ENCODE peak calls at places on chromosomes 2 and 18, in six cellular contexts. Y is brain microvascular endothelial cell, C is tibial artery, U is left ventricle myocardium inferior, J is IMR-90, G is HCT116. A is an unnamed sample.

GRCh38 chr2:98795903-98796676 is 65.2 kb upstream of the MGAT4A start:
- DNase-seq in Y (no peak), G (no peak), C (no peak), J (no peak), U (no peak), A (no peak)

GRCh38 chr18:70366174-70366573 is 77.3 kb downstream of the SOCS6 start:
- DNase-seq in J (no peak), U (no peak), G (no peak), C (no peak), Y (no peak), A (no peak)

GRCh38 chr18:29651121-29651675 is 1391.3 kb downstream of the DSC3 start:
- DNase-seq in U (no peak), G (no peak), J (peak), Y (no peak), C (no peak), A (no peak)

GRCh38 chr2:1460851-1461418 is 47.7 kb downstream of the TPO start:
- DNase-seq in J (no peak), Y (no peak), C (no peak), G (no peak), U (no peak), A (no peak)

GRCh38 chr2:176122633-176123482 is at the start of gene HOXD9:
- DNase-seq in Y (no peak), J (no peak), C (peak), G (no peak), U (no peak), A (no peak)

GRCh38 chr2:132645943-132646804 is 23.8 kb downstream of the LYPD1 start:
- DNase-seq in Y (no peak), J (no peak), C (no peak), U (no peak), G (no peak), A (no peak)

GRCh38 chr2:55302241-55302640 is 33.2 kb upstream of the MTIF2 start:
- DNase-seq in U (no peak), C (no peak), G (no peak), J (no peak), Y (no peak), A (no peak)

GRCh38 chr18:43396266-43396665 is 119.0 kb upstream of the SYT4 start:
- DNase-seq in Y (peak), C (no peak), J (no peak), G (no peak), U (no peak), A (no peak)

GRCh38 chr2:121698318-121698930 is 38.3 kb downstream of the NIFK start:
- DNase-seq in C (no peak), Y (no peak), J (no peak), U (no peak), G (no peak), A (no peak)

GRCh38 chr18:50091495-50092249 is 103.3 kb downstream of the MYO5B start:
- DNase-seq in Y (no peak), J (no peak), G (no peak), U (no peak), C (no peak), A (no peak)

GRCh38 chr2:101474752-101475384 is at the start of gene RFX8:
- DNase-seq in G (no peak), J (peak), C (no peak), Y (peak), U (no peak), A (peak)

GRCh38 chr2:118973542-118973951 is 31.6 kb downstream of the MARCO start:
- DNase-seq in G (no peak), Y (no peak), U (peak), J (no peak), C (no peak), A (no peak)

GRCh38 chr2:224646242-224646846 is 61.2 kb upstream of the CUL3 start:
- DNase-seq in G (peak), U (no peak), C (no peak), J (peak), Y (peak), A (no peak)

GRCh38 chr18:23146861-23147469 is 11.7 kb downstream of the CABLES1 start:
- DNase-seq in G (no peak), C (no peak), Y (no peak), J (no peak), U (no peak), A (no peak)

GRCh38 chr2:203327582-203327917 is 644 bp upstream of the ABI2 start:
- DNase-seq in J (no peak), Y (peak), U (no peak), G (no peak), C (no peak), A (no peak)

GRCh38 chr2:172047486-172048194 is 37.7 kb upstream of the DLX1 start:
- DNase-seq in U (no peak), C (no peak), Y (no peak), J (no peak), G (no peak), A (no peak)

GRCh38 chr2:205759732-205760516 is 77.6 kb downstream of the NRP2 start:
- DNase-seq in C (no peak), G (no peak), J (no peak), U (no peak), Y (no peak), A (no peak)

GRCh38 chr18:48680339-48680738 is 141.5 kb downstream of the CTIF start:
- DNase-seq in J (no peak), U (no peak), C (no peak), G (no peak), Y (no peak), A (no peak)

GRCh38 chr2:239159476-239159911 is 241.3 kb downstream of the HDAC4 start:
- DNase-seq in Y (no peak), C (peak), U (peak), G (no peak), J (no peak), A (no peak)

GRCh38 chr2:25976884-25977741 is 5.2 kb downstream of the KIF3C start:
- DNase-seq in U (no peak), G (no peak), J (no peak), Y (no peak), C (no peak), A (no peak)

GRCh38 chr2:211157856-211158463 is 601.6 kb downstream of the CPS1 start:
- DNase-seq in J (peak), G (peak), C (peak), Y (peak), U (peak), A (peak)

GRCh38 chr18:62880673-62881364 is 165.5 kb downstream of the PHLPP1 start:
- DNase-seq in G (no peak), Y (no peak), C (no peak), J (no peak), U (no peak), A (no peak)

GRCh38 chr18:65938592-65939372 is 188.0 kb downstream of the CDH7 start:
- DNase-seq in Y (peak), C (no peak), U (no peak), G (peak), J (no peak), A (no peak)

GRCh38 chr18:72868666-72869661 is 1.2 kb upstream of the NETO1 start:
- DNase-seq in G (no peak), C (no peak), J (no peak), U (no peak), Y (no peak), A (no peak)

GRCh38 chr2:196849895-196850294 is 40.7 kb upstream of the C2orf66 start:
- DNase-seq in Y (peak), J (peak), G (no peak), U (no peak), C (no peak), A (no peak)

GRCh38 chr2:178282075-178282474 is 87.8 kb downstream of the OSBPL6 start:
- DNase-seq in Y (peak), G (no peak), C (no peak), U (no peak), J (peak), A (no peak)

GRCh38 chr2:10452956-10453885 is 5.1 kb upstream of the ODC1 start:
- DNase-seq in U (no peak), C (no peak), Y (no peak), J (no peak), G (no peak), A (no peak)

GRCh38 chr2:3505771-3506170 is 13.6 kb downstream of the ADI1 start:
- DNase-seq in U (no peak), Y (no peak), C (no peak), G (no peak), J (peak), A (no peak)

GRCh38 chr2:50448556-50448955 is 583.4 kb downstream of the NRXN1 start:
- DNase-seq in G (no peak), C (no peak), Y (no peak), U (no peak), J (no peak), A (no peak)

GRCh38 chr2:70935468-70936164 is at the start of gene ATP6V1B1:
- DNase-seq in U (no peak), G (no peak), Y (no peak), J (no peak), C (no peak), A (no peak)

GRCh38 chr2:177675256-177676220 is 283.0 kb downstream of the AGPS start:
- DNase-seq in Y (no peak), G (no peak), U (no peak), J (no peak), C (no peak), A (no peak)

GRCh38 chr2:147594038-147594437 is 250.8 kb upstream of the ACVR2A start:
- DNase-seq in C (no peak), J (no peak), G (no peak), Y (no peak), U (no peak), A (no peak)

GRCh38 chr18:23401400-23402347 is 51.4 kb upstream of the RIOK3 start:
- DNase-seq in C (no peak), G (no peak), U (no peak), J (peak), Y (peak), A (peak)

GRCh38 chr2:168858146-168858545 is 32.1 kb downstream of the SPC25 start:
- DNase-seq in Y (no peak), U (no peak), G (no peak), C (no peak), J (peak), A (no peak)

GRCh38 chr2:45652090-45653050 is 895 bp downstream of the PRKCE start:
- DNase-seq in U (peak), G (no peak), C (peak), J (peak), Y (peak), A (peak)

GRCh38 chr2:98577313-98577712 is 31.0 kb downstream of the COA5 start:
- DNase-seq in J (no peak), C (no peak), U (no peak), Y (no peak), G (no peak), A (no peak)

GRCh38 chr2:161991991-161992390 is 82.0 kb downstream of the DPP4 start:
- DNase-seq in U (no peak), Y (no peak), G (no peak), C (no peak), J (peak), A (no peak)

GRCh38 chr2:174477772-174478171 is 9.1 kb downstream of the GPR155 start:
- DNase-seq in Y (no peak), J (no peak), C (no peak), U (no peak), G (no peak), A (no peak)

GRCh38 chr2:98296435-98296834 is 49.8 kb upstream of the CNGA3 start:
- DNase-seq in U (no peak), J (no peak), G (no peak), C (no peak), Y (no peak), A (no peak)

GRCh38 chr2:160085662-160086061 is 23.2 kb upstream of the PLA2R1 start:
- DNase-seq in C (no peak), J (no peak), Y (no peak), G (no peak), U (no peak), A (no peak)

GRCh38 chr2:160091381-160091780 is 29.0 kb upstream of the PLA2R1 start:
- DNase-seq in U (no peak), G (no peak), Y (no peak), J (peak), C (no peak), A (no peak)

GRCh38 chr2:160092445-160092844 is 30.0 kb upstream of the PLA2R1 start:
- DNase-seq in J (no peak), G (no peak), U (no peak), C (no peak), Y (no peak), A (no peak)

GRCh38 chr2:160087854-160088745 is 25.7 kb upstream of the PLA2R1 start:
- DNase-seq in J (peak), C (no peak), Y (no peak), U (no peak), G (no peak), A (no peak)
- TF ChIP-seq CTCF in J (peak), C (no peak), Y (peak), U (no peak), G (peak), A (no peak)

GRCh38 chr2:120155308-120155707 is 67.9 kb downstream of the TMEM185B start:
- DNase-seq in C (no peak), U (no peak), Y (no peak), J (no peak), G (no peak), A (no peak)

GRCh38 chr2:120148669-120149068 is 74.5 kb downstream of the TMEM185B start:
- DNase-seq in C (no peak), G (no peak), U (no peak), J (no peak), Y (no peak), A (no peak)

GRCh38 chr2:120148229-120148628 is 75.0 kb downstream of the TMEM185B start:
- DNase-seq in Y (no peak), C (no peak), U (no peak), G (no peak), J (no peak), A (no peak)

GRCh38 chr2:120150040-120150482 is 73.1 kb downstream of the TMEM185B start:
- DNase-seq in J (peak), U (no peak), Y (no peak), G (no peak), C (no peak), A (no peak)

GRCh38 chr2:120149406-120149805 is 73.8 kb downstream of the TMEM185B start:
- DNase-seq in U (no peak), Y (no peak), C (no peak), G (no peak), J (no peak), A (no peak)
- H3K4me3 ChIP-seq in U (no peak), Y (no peak), C (no peak), G (no peak), J (no peak), A (no peak)

DNA sequence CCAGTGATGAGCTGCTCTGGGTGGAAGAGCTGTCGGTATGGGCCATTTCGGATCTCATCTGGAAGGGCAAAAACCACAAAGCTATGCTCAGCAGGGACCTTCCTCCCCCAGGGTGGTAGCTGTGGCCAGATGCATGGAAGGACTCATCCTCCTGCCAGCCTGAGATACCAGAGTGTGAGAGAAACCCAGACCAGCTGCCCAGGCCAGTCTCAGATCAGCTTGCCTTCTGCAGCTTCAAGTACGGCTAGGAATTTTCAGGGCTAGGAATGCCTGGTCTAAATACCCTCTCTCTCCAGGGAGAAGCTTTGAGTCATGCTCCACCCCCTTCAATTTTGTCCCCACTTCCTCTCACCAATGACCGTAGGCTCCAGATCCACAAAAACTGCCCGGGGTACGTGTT is 1.4 kb upstream of the TUBA4B start:
- DNase-seq in U (no peak), Y (no peak), C (no peak), J (no peak), G (no peak), A (no peak)
- H3K27ac ChIP-seq in U (peak), Y (no peak), C (peak), J (no peak), G (no peak), A (no peak)

DNA sequence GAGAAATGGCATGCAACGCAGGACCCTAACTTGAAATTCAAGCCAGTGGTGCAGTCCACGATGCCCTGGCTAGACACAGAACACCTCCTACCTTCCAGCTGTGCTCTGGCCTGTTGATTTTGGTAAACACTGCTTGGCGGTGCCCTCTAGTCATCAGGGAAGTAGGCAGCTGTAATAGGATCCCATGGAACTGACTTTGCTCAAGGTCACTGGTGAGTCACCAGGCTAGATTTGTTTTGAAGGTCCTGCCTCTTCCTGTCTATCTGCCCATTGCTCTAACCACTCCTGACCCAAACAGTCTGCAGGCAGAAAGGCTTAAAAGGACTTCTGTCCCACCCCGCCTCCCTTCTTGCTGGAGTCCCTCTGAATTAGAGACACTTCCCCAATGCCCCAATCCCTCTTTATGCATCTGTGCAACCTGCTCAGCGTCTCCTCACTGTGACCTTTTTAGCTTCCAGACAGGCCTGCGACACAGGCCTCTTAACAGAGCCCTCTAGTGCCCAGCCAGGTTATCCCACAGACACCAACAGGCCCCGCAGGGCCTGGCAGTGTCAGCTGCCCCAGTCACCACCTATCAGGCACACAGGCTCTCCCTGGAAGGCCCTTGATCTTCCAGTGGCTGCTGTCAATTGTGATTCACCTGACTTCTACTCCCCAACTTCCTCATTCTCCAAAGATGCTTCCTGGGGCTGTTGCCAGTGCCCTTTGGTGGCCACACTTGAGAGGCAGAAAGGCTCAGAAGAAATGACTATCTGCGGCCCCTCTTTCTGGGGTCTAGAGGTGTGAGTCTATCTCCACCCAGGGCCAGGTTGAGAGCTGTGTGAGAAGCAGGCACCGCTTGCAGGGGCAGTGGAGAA is 5.2 kb downstream of the TMEM127 start:
- DNase-seq in Y (peak), G (peak), U (peak), J (peak), C (peak), A (no peak)
- TF ChIP-seq CTCF in Y (peak), G (peak), U (peak), J (peak), C (no peak), A (peak)

GRCh38 chr18:9711361-9712129 is 3.4 kb downstream of the RAB31 start:
- DNase-seq in J (no peak), C (no peak), U (no peak), G (no peak), Y (no peak), A (no peak)
- H3K4me3 ChIP-seq in J (no peak), C (no peak), U (no peak), G (no peak), Y (no peak), A (no peak)

GRCh38 chr2:73023497-73023896 is 48.0 kb downstream of the SFXN5 start:
- DNase-seq in U (no peak), C (no peak), G (no peak), J (no peak), Y (no peak), A (no peak)
- H3K27ac ChIP-seq in U (no peak), C (no peak), G (no peak), J (no peak), Y (no peak), A (no peak)

GRCh38 chr2:238042849-238043584 is 17.8 kb upstream of the SCLY start:
- DNase-seq in J (peak), C (no peak), Y (no peak), G (no peak), U (peak), A (no peak)

GRCh38 chr2:238046871-238047270 is 13.9 kb upstream of the SCLY start:
- DNase-seq in J (no peak), G (no peak), U (no peak), Y (no peak), C (no peak), A (no peak)

GRCh38 chr2:238045575-238045974 is 15.2 kb upstream of the SCLY start:
- DNase-seq in J (no peak), G (no peak), C (no peak), Y (no peak), U (no peak), A (no peak)

GRCh38 chr2:238040918-238041317 is 19.9 kb upstream of the SCLY start:
- DNase-seq in C (no peak), Y (no peak), G (no peak), J (no peak), U (no peak), A (no peak)

GRCh38 chr2:238043851-238044250 is 16.9 kb upstream of the SCLY start:
- DNase-seq in J (no peak), G (no peak), Y (no peak), U (no peak), C (no peak), A (no peak)
- TF ChIP-seq CTCF in J (no peak), G (no peak), Y (no peak), U (no peak), C (no peak), A (no peak)

GRCh38 chr2:235844561-235844960 is 323.6 kb downstream of the GBX2 start:
- DNase-seq in J (no peak), C (no peak), Y (no peak), G (no peak), U (no peak), A (no peak)
- H3K4me3 ChIP-seq in J (no peak), C (no peak), Y (no peak), G (no peak), U (no peak), A (no peak)

GRCh38 chr2:68732533-68732932 is 2.1 kb upstream of the ARHGAP25 start:
- DNase-seq in G (no peak), Y (no peak), C (no peak), U (no peak), J (no peak), A (no peak)

GRCh38 chr2:68734688-68735525 is at the start of gene ARHGAP25:
- DNase-seq in J (no peak), C (no peak), G (no peak), U (no peak), Y (no peak), A (no peak)

GRCh38 chr2:68736086-68736485 is 1.5 kb downstream of the ARHGAP25 start:
- DNase-seq in G (no peak), Y (no peak), C (no peak), U (no peak), J (no peak), A (no peak)

GRCh38 chr2:68733365-68733764 is 1.2 kb upstream of the ARHGAP25 start:
- DNase-seq in G (no peak), Y (no peak), C (no peak), U (no peak), J (no peak), A (no peak)

DNA sequence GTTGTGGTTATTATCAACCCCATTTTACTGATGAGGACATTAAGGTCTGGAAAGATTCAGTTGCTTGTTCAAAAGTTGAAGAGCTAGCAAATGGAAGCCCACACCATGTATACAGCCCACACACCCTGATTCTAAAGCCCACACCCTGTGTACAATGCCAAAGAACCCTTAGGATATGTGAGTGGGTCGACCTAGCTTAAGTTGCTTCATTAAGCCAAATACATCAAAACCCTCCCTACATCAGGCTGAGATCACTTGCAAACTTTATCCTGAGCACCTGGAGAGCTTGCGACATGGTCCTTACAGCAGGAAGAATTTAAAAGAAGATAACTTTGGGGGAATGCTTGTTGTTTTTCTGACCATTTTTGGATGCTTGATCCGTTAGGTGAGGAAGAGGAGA is 435 bp upstream of the ARHGAP25 start:
- DNase-seq in U (no peak), G (no peak), J (no peak), C (no peak), Y (no peak), A (no peak)
- H3K27ac ChIP-seq in U (no peak), G (no peak), J (no peak), C (no peak), Y (no peak), A (no peak)

A was measured in dorsolateral prefrontal cortex.